ENCODE peak calls at places on chromosomes 11 and 22, in nine cellular contexts. A is body of pancreas, G is psoas muscle, P is GM23338, V is cardiac muscle cell, O is colonic mucosa, C is adrenal gland, M is thoracic aorta, I is mesendoderm. X is an unnamed sample.

GRCh38 chr11:95067828-95068244 is 1.1 kb downstream of the SRSF8 start:
- DNase-seq in A (peak; percentile 61), G (no peak), P (no peak), V (no peak), O (peak; percentile 65), C (no peak), M (no peak), I (no peak), X (no peak)

GRCh38 chr11:12457030-12457600 is 79.7 kb downstream of the PARVA start:
- DNase-seq in A (no peak), G (no peak), P (no peak), V (peak; percentile 26), O (no peak), C (no peak), M (no peak), I (no peak), X (no peak)

GRCh38 chr22:31488988-31489617 is 539 bp downstream of the EIF4ENIF1 start:
- DNase-seq in A (peak; percentile 25), G (peak; percentile 39), P (peak; percentile 65), V (peak; percentile 46), O (peak; percentile 45), C (peak; percentile 47), M (no peak), I (peak; percentile 53), X (peak; percentile 43)

GRCh38 chr22:37222440-37222971 is 10.2 kb upstream of the SSTR3 start:
- DNase-seq in A (no peak), G (no peak), P (no peak), V (no peak), O (no peak), C (no peak), M (no peak), I (no peak), X (no peak)

GRCh38 chr11:120642196-120642894 is 130.8 kb downstream of the GRIK4 start:
- DNase-seq in A (no peak), G (no peak), P (no peak), V (no peak), O (no peak), C (peak; percentile 37), M (no peak), I (no peak), X (no peak)

GRCh38 chr22:34001701-34002466 is 81.6 kb upstream of the LARGE1 start:
- DNase-seq in A (no peak), G (no peak), P (no peak), V (no peak), O (no peak), C (no peak), M (no peak), I (no peak), X (no peak)

GRCh38 chr22:40746428-40747220 is 67.3 kb downstream of the MCHR1 start:
- DNase-seq in A (no peak), G (no peak), P (no peak), V (no peak), O (no peak), C (no peak), M (no peak), I (no peak), X (no peak)

GRCh38 chr22:38655532-38656255 is 498 bp downstream of the FAM227A start:
- DNase-seq in A (no peak), G (no peak), P (no peak), V (peak; percentile 26), O (no peak), C (no peak), M (no peak), I (no peak), X (no peak)

GRCh38 chr22:38062782-38063181 is 5.6 kb downstream of the PICK1 start:
- DNase-seq in A (peak; percentile 70), G (no peak), P (no peak), V (no peak), O (no peak), C (peak; percentile 56), M (no peak), I (no peak), X (no peak)

GRCh38 chr11:66870131-66870530 is 13.3 kb downstream of the LRFN4 start:
- DNase-seq in A (no peak), G (no peak), P (no peak), V (no peak), O (no peak), C (no peak), M (no peak), I (no peak), X (no peak)

GRCh38 chr11:104917259-104918112 is 19.2 kb upstream of the CASP12 start:
- DNase-seq in A (no peak), G (no peak), P (no peak), V (no peak), O (no peak), C (no peak), M (no peak), I (no peak), X (no peak)

GRCh38 chr11:104912102-104912501 is 13.8 kb upstream of the CASP12 start:
- DNase-seq in A (no peak), G (no peak), P (no peak), V (no peak), O (no peak), C (no peak), M (no peak), I (no peak), X (no peak)

GRCh38 chr11:104918113-104918824 is 20.0 kb upstream of the CASP12 start:
- DNase-seq in A (no peak), G (no peak), P (no peak), V (peak; percentile 76), O (no peak), C (no peak), M (no peak), I (no peak), X (no peak)

GRCh38 chr11:104916442-104916841 is 18.2 kb upstream of the CASP12 start:
- DNase-seq in A (no peak), G (no peak), P (no peak), V (no peak), O (no peak), C (no peak), M (no peak), I (no peak), X (no peak)
- H3K4me3 ChIP-seq in A (no peak overlapping the region), G (no peak overlapping the region), P (no peak overlapping the region), V (no peak overlapping the region), O (no peak overlapping the region), C (no peak overlapping the region), M (peak overlapping the region; percentile 86), I (no peak overlapping the region), X (no peak overlapping the region)

GRCh38 chr22:20724676-20725454 is 49.0 kb upstream of the SERPIND1 start:
- DNase-seq in A (no peak), G (no peak), P (no peak), V (no peak), O (no peak), C (no peak), M (no peak), I (no peak), X (no peak)
- H3K36me3 ChIP-seq in A (peaks cover 5% of the 10 kb centered on the region), G (peaks cover 14% of the 10 kb centered on the region), P (no peaks in the 10 kb centered on the region), V (peaks cover 21% of the 10 kb centered on the region), O (no peaks in the 10 kb centered on the region), C (no peaks in the 10 kb centered on the region), M (peaks cover 43% of the 10 kb centered on the region), I (peaks cover 2% of the 10 kb centered on the region), X (peaks cover 42% of the 10 kb centered on the region)

GRCh38 chr22:42684462-42685195 is 35.4 kb upstream of the CYB5R3 start:
- DNase-seq in A (peak; percentile 46), G (no peak), P (no peak), V (peak; percentile 59), O (no peak), C (no peak), M (no peak), I (no peak), X (no peak)
- H3K4me3 ChIP-seq in A (no peak overlapping the region), G (no peak overlapping the region), P (no peak overlapping the region), V (no peak overlapping the region), O (no peak overlapping the region), C (no peak overlapping the region), M (no peak overlapping the region), I (no peak overlapping the region), X (no peak overlapping the region)

DNA sequence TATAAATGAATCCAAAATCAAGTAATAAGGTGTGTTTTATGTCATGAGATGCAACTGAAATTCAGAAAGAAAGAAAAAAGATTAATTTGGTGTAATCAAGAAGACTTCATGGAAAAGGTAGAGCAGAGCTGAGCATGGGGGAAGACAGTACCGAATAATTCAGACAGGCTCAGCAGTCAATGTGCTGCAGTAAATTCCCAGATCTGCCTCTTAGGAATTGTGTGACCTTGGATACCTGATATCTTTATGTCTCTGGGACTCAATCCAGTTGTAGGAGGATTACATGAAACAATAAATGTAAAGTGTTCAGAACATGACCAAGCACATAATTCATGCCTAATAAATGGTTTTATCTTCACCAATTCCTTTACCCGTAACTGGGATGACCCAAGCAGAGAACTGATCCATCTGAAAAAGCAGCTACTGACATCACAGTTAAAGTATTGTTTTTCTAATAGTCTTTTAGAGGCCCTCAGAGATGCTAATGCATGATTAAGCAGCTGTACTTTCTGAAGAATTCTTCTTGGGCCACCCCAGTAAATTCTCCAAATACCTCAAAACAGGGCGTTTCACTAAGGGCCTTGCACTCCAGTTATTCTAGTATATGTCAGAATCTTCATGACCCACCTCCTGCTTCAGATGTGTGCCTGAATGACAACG is 7.8 kb downstream of the MS4A12 start:
- DNase-seq in A (no peak), G (no peak), P (peak; percentile 83), V (no peak), O (no peak), C (no peak), M (no peak), I (peak; percentile 53), X (no peak)
- H3K36me3 ChIP-seq in A (no peaks in the 10 kb centered on the region), G (no peaks in the 10 kb centered on the region), P (no peaks in the 10 kb centered on the region), V (no peaks in the 10 kb centered on the region), O (no peaks in the 10 kb centered on the region), C (no peaks in the 10 kb centered on the region), M (no peaks in the 10 kb centered on the region), I (no peaks in the 10 kb centered on the region), X (no peaks in the 10 kb centered on the region)

GRCh38 chr11:70212227-70212811 is 9.2 kb downstream of the FADD start:
- DNase-seq in A (no peak), G (no peak), P (peak; percentile 71), V (no peak), O (peak; percentile 84), C (no peak), M (no peak), I (peak; percentile 80), X (no peak)
- H3K4me3 ChIP-seq in A (no peak overlapping the region), G (peak overlapping the region; percentile 15), P (no peak overlapping the region), V (no peak overlapping the region), O (peak overlapping the region; percentile 11), C (no peak overlapping the region), M (no peak overlapping the region), I (no peak overlapping the region), X (no peak overlapping the region)

GRCh38 chr11:111759375-111759774 is 6.8 kb downstream of the PPP2R1B start:
- DNase-seq in A (no peak), G (no peak), P (no peak), V (peak; percentile 65), O (no peak), C (no peak), M (no peak), I (no peak), X (no peak)
- H3K36me3 ChIP-seq in A (no peaks in the 10 kb centered on the region), G (peaks cover 11% of the 10 kb centered on the region), P (peaks cover 76% of the 10 kb centered on the region), V (peaks cover 33% of the 10 kb centered on the region), O (no peaks in the 10 kb centered on the region), C (no peaks in the 10 kb centered on the region), M (peaks cover 52% of the 10 kb centered on the region), I (peaks cover 2% of the 10 kb centered on the region), X (peaks cover 53% of the 10 kb centered on the region)

DNA sequence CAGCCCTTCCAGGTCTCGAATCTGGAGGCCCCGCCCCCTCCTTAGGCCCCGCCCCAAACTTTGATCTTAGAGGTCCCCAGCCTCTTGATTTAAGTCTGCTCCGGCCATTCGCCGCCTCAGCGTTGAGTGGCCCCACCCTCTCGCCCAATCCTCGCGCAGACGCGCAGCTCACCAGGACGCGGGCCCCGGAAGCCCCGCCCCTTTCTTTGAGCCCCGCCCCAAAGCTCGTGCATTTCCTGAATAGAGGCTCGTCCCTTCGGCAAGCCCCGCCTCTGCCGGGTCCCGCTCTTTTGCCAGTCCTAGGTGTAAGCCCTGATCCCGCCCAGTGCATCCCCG is 190 bp upstream of the GUCD1 start:
- DNase-seq in A (peak; percentile 100), G (peak; percentile 100), P (peak; percentile 99), V (peak; percentile 99), O (peak; percentile 100), C (peak; percentile 99), M (peak; percentile 98), I (peak; percentile 99), X (peak; percentile 99)
- H3K4me3 ChIP-seq in A (peak overlapping the region; percentile 84), G (peak overlapping the region; percentile 87), P (peak overlapping the region; percentile 99), V (peak overlapping the region; percentile 84), O (peak overlapping the region; percentile 99), C (peak overlapping the region; percentile 83), M (peak overlapping the region; percentile 77), I (peak overlapping the region; percentile 75), X (peak overlapping the region; percentile 89)

X was measured in SJSA1.